ENCODE peak calls at places on chromosomes 5 and 9, in six cellular contexts. One of them, this sample, is unnamed.

GRCh38 chr9:70352356-70352755 is 62.1 kb downstream of the KLF9 start:
- DNase-seq in cardiac muscle cell: no peak
- DNase-seq in PC-3: peak
- DNase-seq in transverse colon: no peak
- DNase-seq in adrenal gland: no peak
- DNase-seq in IMR-90: peak
- DNase-seq in this sample: peak

GRCh38 chr5:110055301-110055700 is 365.6 kb downstream of the MAN2A1 start:
- DNase-seq in cardiac muscle cell: no peak
- DNase-seq in PC-3: no peak
- DNase-seq in transverse colon: no peak
- DNase-seq in adrenal gland: no peak
- DNase-seq in IMR-90: no peak
- DNase-seq in this sample: no peak

GRCh38 chr5:126044111-126044668 is 379.0 kb upstream of the GRAMD2B start:
- DNase-seq in cardiac muscle cell: peak
- DNase-seq in PC-3: peak
- DNase-seq in transverse colon: no peak
- DNase-seq in adrenal gland: no peak
- DNase-seq in IMR-90: peak
- DNase-seq in this sample: peak

GRCh38 chr9:2255128-2255527 is 240.0 kb downstream of the SMARCA2 start:
- DNase-seq in cardiac muscle cell: no peak
- DNase-seq in PC-3: no peak
- DNase-seq in transverse colon: no peak
- DNase-seq in adrenal gland: no peak
- DNase-seq in IMR-90: no peak
- DNase-seq in this sample: no peak

GRCh38 chr5:43412151-43412550 is at the start of gene CCL28:
- DNase-seq in cardiac muscle cell: no peak
- DNase-seq in PC-3: no peak
- DNase-seq in transverse colon: peak
- DNase-seq in adrenal gland: no peak
- DNase-seq in IMR-90: no peak
- DNase-seq in this sample: no peak

GRCh38 chr5:134503937-134504437 is 21.5 kb upstream of the JADE2 start:
- DNase-seq in cardiac muscle cell: no peak
- DNase-seq in PC-3: peak
- DNase-seq in transverse colon: no peak
- DNase-seq in adrenal gland: no peak
- DNase-seq in IMR-90: peak
- DNase-seq in this sample: peak

GRCh38 chr9:113650207-113651131 is 186.9 kb downstream of the RGS3 start:
- DNase-seq in cardiac muscle cell: no peak
- DNase-seq in PC-3: peak
- DNase-seq in transverse colon: no peak
- DNase-seq in adrenal gland: no peak
- DNase-seq in IMR-90: peak
- DNase-seq in this sample: no peak

GRCh38 chr9:123550012-123550411 is 194.0 kb downstream of the CRB2 start:
- DNase-seq in cardiac muscle cell: no peak
- DNase-seq in PC-3: no peak
- DNase-seq in transverse colon: no peak
- DNase-seq in adrenal gland: peak
- DNase-seq in IMR-90: no peak
- DNase-seq in this sample: no peak

GRCh38 chr9:93080406-93080805 is 15.6 kb upstream of the CARD19 start:
- DNase-seq in cardiac muscle cell: no peak
- DNase-seq in PC-3: no peak
- DNase-seq in transverse colon: no peak
- DNase-seq in adrenal gland: no peak
- DNase-seq in IMR-90: no peak
- DNase-seq in this sample: no peak

GRCh38 chr9:115999498-115999897 is 154.1 kb upstream of the PAPPA start:
- DNase-seq in cardiac muscle cell: no peak
- DNase-seq in PC-3: peak
- DNase-seq in transverse colon: no peak
- DNase-seq in adrenal gland: no peak
- DNase-seq in IMR-90: peak
- DNase-seq in this sample: peak

GRCh38 chr9:121841771-121842611 is 190.6 kb downstream of the DAB2IP start:
- DNase-seq in cardiac muscle cell: no peak
- DNase-seq in PC-3: no peak
- DNase-seq in transverse colon: no peak
- DNase-seq in adrenal gland: no peak
- DNase-seq in IMR-90: peak
- DNase-seq in this sample: peak

GRCh38 chr5:18699681-18700080 is 1065.4 kb downstream of the TAF11L14 start:
- DNase-seq in cardiac muscle cell: no peak
- DNase-seq in PC-3: no peak
- DNase-seq in transverse colon: no peak
- DNase-seq in adrenal gland: no peak
- DNase-seq in IMR-90: no peak
- DNase-seq in this sample: no peak

GRCh38 chr9:78863531-78863930 is 566.6 kb downstream of the PSAT1 start:
- DNase-seq in cardiac muscle cell: no peak
- DNase-seq in PC-3: peak
- DNase-seq in transverse colon: no peak
- DNase-seq in adrenal gland: no peak
- DNase-seq in IMR-90: no peak
- DNase-seq in this sample: no peak

GRCh38 chr5:143235423-143235822 is 168.1 kb downstream of the NR3C1 start:
- DNase-seq in cardiac muscle cell: no peak
- DNase-seq in PC-3: peak
- DNase-seq in transverse colon: no peak
- DNase-seq in adrenal gland: no peak
- DNase-seq in IMR-90: peak
- DNase-seq in this sample: peak

GRCh38 chr5:134525687-134526482 is 415 bp downstream of the JADE2 start:
- DNase-seq in cardiac muscle cell: peak
- DNase-seq in PC-3: peak
- DNase-seq in transverse colon: peak
- DNase-seq in adrenal gland: peak
- DNase-seq in IMR-90: peak
- DNase-seq in this sample: peak

GRCh38 chr9:87535817-87536539 is 38.3 kb downstream of the DAPK1 start:
- DNase-seq in cardiac muscle cell: no peak
- DNase-seq in PC-3: no peak
- DNase-seq in transverse colon: no peak
- DNase-seq in adrenal gland: no peak
- DNase-seq in IMR-90: no peak
- DNase-seq in this sample: peak

GRCh38 chr9:87530716-87531115 is 33.0 kb downstream of the DAPK1 start:
- DNase-seq in cardiac muscle cell: no peak
- DNase-seq in PC-3: no peak
- DNase-seq in transverse colon: no peak
- DNase-seq in adrenal gland: no peak
- DNase-seq in IMR-90: no peak
- DNase-seq in this sample: no peak

GRCh38 chr9:87534957-87535356 is 37.3 kb downstream of the DAPK1 start:
- DNase-seq in cardiac muscle cell: no peak
- DNase-seq in PC-3: no peak
- DNase-seq in transverse colon: no peak
- DNase-seq in adrenal gland: no peak
- DNase-seq in IMR-90: no peak
- DNase-seq in this sample: no peak

GRCh38 chr9:87531370-87532295 is 34.0 kb downstream of the DAPK1 start:
- DNase-seq in cardiac muscle cell: no peak
- DNase-seq in PC-3: no peak
- DNase-seq in transverse colon: no peak
- DNase-seq in adrenal gland: no peak
- DNase-seq in IMR-90: no peak
- DNase-seq in this sample: no peak

GRCh38 chr9:87533291-87533690 is 35.6 kb downstream of the DAPK1 start:
- DNase-seq in cardiac muscle cell: no peak
- DNase-seq in PC-3: no peak
- DNase-seq in transverse colon: no peak
- DNase-seq in adrenal gland: no peak
- DNase-seq in IMR-90: no peak
- DNase-seq in this sample: no peak
- TF ChIP-seq CTCF in cardiac muscle cell: no peak
- TF ChIP-seq CTCF in PC-3: no peak
- TF ChIP-seq CTCF in transverse colon: no peak
- TF ChIP-seq CTCF in adrenal gland: no peak
- TF ChIP-seq CTCF in IMR-90: no peak
- TF ChIP-seq CTCF in this sample: no peak

DNA sequence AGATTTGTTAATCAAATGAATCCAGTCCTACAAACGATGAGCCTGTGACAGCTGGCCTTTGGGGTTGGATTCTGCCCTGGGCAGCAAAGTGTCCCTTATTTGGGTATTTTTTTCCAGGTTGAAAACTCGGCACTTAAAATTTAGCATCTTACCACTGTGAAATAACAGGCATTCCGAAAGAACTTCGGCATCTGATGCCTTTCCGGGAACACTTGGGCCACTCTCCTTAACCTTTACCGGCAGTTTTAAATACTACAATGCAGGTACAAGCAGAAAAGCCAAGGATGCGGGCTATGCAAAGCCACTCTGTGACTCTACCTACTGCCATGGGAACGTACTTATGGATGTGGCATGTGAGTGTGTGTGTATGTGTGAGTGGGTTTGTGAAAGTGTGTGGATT is 1.0 kb upstream of the RASGRF2 start:
- DNase-seq in cardiac muscle cell: no peak
- DNase-seq in PC-3: no peak
- DNase-seq in transverse colon: no peak
- DNase-seq in adrenal gland: no peak
- DNase-seq in IMR-90: no peak
- DNase-seq in this sample: no peak
- H3K4me3 ChIP-seq in cardiac muscle cell: no peak
- H3K4me3 ChIP-seq in PC-3: no peak
- H3K4me3 ChIP-seq in transverse colon: no peak
- H3K4me3 ChIP-seq in adrenal gland: no peak
- H3K4me3 ChIP-seq in IMR-90: no peak
- H3K4me3 ChIP-seq in this sample: no peak

GRCh38 chr9:20621553-20622329 is 558 bp downstream of the MLLT3 start:
- DNase-seq in cardiac muscle cell: peak
- DNase-seq in PC-3: peak
- DNase-seq in transverse colon: peak
- DNase-seq in adrenal gland: peak
- DNase-seq in IMR-90: peak
- DNase-seq in this sample: peak

GRCh38 chr9:20623748-20624124 is 1.4 kb upstream of the MLLT3 start:
- DNase-seq in cardiac muscle cell: no peak
- DNase-seq in PC-3: peak
- DNase-seq in transverse colon: no peak
- DNase-seq in adrenal gland: no peak
- DNase-seq in IMR-90: peak
- DNase-seq in this sample: peak

GRCh38 chr9:20623021-20623747 is 885 bp upstream of the MLLT3 start:
- DNase-seq in cardiac muscle cell: peak
- DNase-seq in PC-3: peak
- DNase-seq in transverse colon: peak
- DNase-seq in adrenal gland: peak
- DNase-seq in IMR-90: peak
- DNase-seq in this sample: no peak

GRCh38 chr9:20620658-20621552 is 1.4 kb downstream of the MLLT3 start:
- DNase-seq in cardiac muscle cell: peak
- DNase-seq in PC-3: peak
- DNase-seq in transverse colon: peak
- DNase-seq in adrenal gland: peak
- DNase-seq in IMR-90: peak
- DNase-seq in this sample: peak

DNA sequence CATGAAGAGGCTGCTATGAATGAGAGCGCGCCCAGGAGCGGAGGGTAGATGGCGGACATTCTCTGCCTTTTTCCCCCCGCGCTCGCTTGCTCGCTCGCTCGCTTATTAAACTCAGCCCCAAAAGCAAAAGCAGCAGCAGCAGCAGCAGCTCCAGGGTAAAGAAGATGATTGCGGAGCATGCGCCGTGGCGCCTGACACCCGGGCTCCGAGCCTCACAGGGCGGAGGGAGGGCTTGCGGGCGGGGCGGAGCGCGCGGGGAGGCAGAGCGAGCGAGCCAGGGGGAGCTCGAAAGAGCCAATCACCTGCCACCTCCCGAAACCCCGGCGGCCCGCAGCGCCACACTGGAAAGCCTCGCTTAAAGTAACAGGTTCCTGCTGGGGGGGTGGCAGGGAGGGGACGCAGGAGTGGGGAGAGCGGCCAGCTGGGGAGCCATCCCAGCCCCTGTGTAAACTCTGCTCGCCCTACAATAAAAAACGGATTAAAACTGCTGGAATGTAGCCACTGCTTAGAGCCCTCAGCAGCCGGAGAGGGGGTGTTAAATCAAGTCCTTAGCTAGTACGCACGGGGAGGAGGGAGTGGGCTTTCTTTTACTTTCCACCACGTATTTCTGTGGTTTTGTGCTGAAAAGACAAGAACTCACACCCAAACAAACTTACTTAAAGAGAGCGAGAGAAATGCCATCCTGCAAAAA is at the start of gene MLLT3:
- DNase-seq in cardiac muscle cell: peak
- DNase-seq in PC-3: peak
- DNase-seq in transverse colon: peak
- DNase-seq in adrenal gland: peak
- DNase-seq in IMR-90: peak
- DNase-seq in this sample: peak
- TF ChIP-seq CTCF in cardiac muscle cell: no peak
- TF ChIP-seq CTCF in PC-3: no peak
- TF ChIP-seq CTCF in transverse colon: no peak
- TF ChIP-seq CTCF in adrenal gland: no peak
- TF ChIP-seq CTCF in IMR-90: no peak
- TF ChIP-seq CTCF in this sample: peak

DNA sequence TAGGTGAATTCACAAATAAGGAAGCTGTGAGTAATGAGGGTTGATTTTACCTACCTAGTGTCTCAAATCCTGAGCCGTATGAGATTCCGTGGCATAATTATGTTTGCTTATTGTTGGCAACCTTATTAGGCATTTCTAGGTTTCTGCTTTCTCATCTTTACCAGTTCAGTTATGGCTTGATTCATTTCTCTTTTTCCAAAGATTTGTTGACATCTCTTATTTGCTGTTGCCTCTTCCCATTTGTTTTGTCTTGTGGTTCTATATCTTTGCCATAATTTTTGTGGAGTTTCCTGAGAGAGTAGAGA is 470 bp downstream of the IL31RA start:
- DNase-seq in cardiac muscle cell: no peak
- DNase-seq in PC-3: peak
- DNase-seq in transverse colon: no peak
- DNase-seq in adrenal gland: no peak
- DNase-seq in IMR-90: no peak
- DNase-seq in this sample: no peak
- H3K4me3 ChIP-seq in cardiac muscle cell: no peak
- H3K4me3 ChIP-seq in PC-3: peak
- H3K4me3 ChIP-seq in transverse colon: no peak
- H3K4me3 ChIP-seq in adrenal gland: no peak
- H3K4me3 ChIP-seq in IMR-90: no peak
- H3K4me3 ChIP-seq in this sample: no peak

DNA sequence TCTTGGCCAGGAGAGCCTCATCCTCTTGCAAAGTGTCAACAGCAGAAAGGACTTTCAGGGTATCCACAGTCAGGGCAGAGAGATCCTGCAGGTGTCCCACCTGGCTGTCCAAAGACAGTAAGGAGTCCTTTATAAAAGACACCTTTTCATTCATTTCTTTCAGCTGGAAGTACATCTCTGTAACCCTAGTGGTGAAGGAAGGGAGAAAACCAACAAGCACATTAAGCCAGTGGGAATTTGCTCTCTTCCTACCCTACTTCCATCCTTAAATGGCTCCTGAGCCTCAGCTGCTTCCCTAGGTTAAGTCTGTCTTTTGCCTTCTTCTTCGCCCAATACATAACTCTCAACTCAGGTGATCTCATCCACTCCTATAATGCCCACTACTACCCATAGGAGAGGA is 124.8 kb downstream of the TRPM6 start:
- DNase-seq in cardiac muscle cell: no peak
- DNase-seq in PC-3: no peak
- DNase-seq in transverse colon: no peak
- DNase-seq in adrenal gland: no peak
- DNase-seq in IMR-90: no peak
- DNase-seq in this sample: no peak
- TF ChIP-seq CTCF in cardiac muscle cell: no peak
- TF ChIP-seq CTCF in PC-3: no peak
- TF ChIP-seq CTCF in transverse colon: no peak
- TF ChIP-seq CTCF in adrenal gland: no peak
- TF ChIP-seq CTCF in IMR-90: no peak
- TF ChIP-seq CTCF in this sample: no peak

This sample was measured in fibroblast of the aortic adventitia.